ENCODE peak calls at places on chromosomes 3 and 15, in nine cellular contexts. N is natural killer cell, D is B cell, R is GM20000, P is HL-60, W is astrocyte of the spinal cord, F is progenitor cell of endocrine pancreas, B is fibroblast of pulmonary artery, J is cardiac fibroblast. U is an unnamed sample.

GRCh38 chr3:197807969-197808587 is 17.0 kb downstream of the LRCH3 start:
- DNase-seq in N (no peak), D (no peak), R (no peak), P (no peak), W (peak), F (no peak), B (peak), J (peak), U (no peak)

GRCh38 chr3:49723631-49724551 is at the start of gene GMPPB:
- DNase-seq in N (peak), D (peak), R (peak), P (peak), W (peak), F (peak), B (peak), J (peak), U (peak)

GRCh38 chr15:43316007-43316968 is 14.1 kb downstream of the LCMT2 start:
- DNase-seq in N (no peak), D (no peak), R (no peak), P (no peak), W (no peak), F (no peak), B (peak), J (peak), U (no peak)

GRCh38 chr3:180040966-180041365 is 4.2 kb upstream of the PEX5L start:
- DNase-seq in N (no peak), D (no peak), R (no peak), P (no peak), W (no peak), F (no peak), B (no peak), J (no peak), U (no peak)

GRCh38 chr3:11288786-11289637 is 16.8 kb downstream of the ATG7 start:
- DNase-seq in N (no peak), D (peak), R (peak), P (peak), W (peak), F (no peak), B (peak), J (peak), U (peak)

GRCh38 chr15:39094116-39094515 is 486.8 kb upstream of the THBS1 start:
- DNase-seq in N (no peak), D (no peak), R (no peak), P (no peak), W (no peak), F (no peak), B (no peak), J (no peak), U (no peak)

GRCh38 chr3:30693470-30694120 is 87.2 kb downstream of the TGFBR2 start:
- DNase-seq in N (no peak), D (peak), R (peak), P (peak), W (peak), F (peak), B (peak), J (peak), U (peak)

GRCh38 chr3:183911763-183912506 is 27.3 kb upstream of the PARL start:
- DNase-seq in N (no peak), D (no peak), R (no peak), P (peak), W (no peak), F (no peak), B (peak), J (no peak), U (no peak)

GRCh38 chr15:31273258-31273941 is 53.2 kb upstream of the KLF13 start:
- DNase-seq in N (peak), D (peak), R (no peak), P (no peak), W (no peak), F (no peak), B (no peak), J (no peak), U (no peak)

GRCh38 chr3:51675201-51675611 is 4.2 kb downstream of the TEX264 start:
- DNase-seq in N (no peak), D (no peak), R (no peak), P (no peak), W (peak), F (no peak), B (peak), J (peak), U (no peak)

GRCh38 chr15:59020321-59020720 is 32.9 kb downstream of the RNF111 start:
- DNase-seq in N (no peak), D (no peak), R (no peak), P (no peak), W (peak), F (no peak), B (no peak), J (no peak), U (no peak)

GRCh38 chr3:193857996-193858395 is 265.0 kb downstream of the OPA1 start:
- DNase-seq in N (no peak), D (no peak), R (no peak), P (peak), W (peak), F (no peak), B (peak), J (peak), U (peak)

GRCh38 chr3:8278448-8278847 is 223.2 kb upstream of the LMCD1 start:
- DNase-seq in N (no peak), D (no peak), R (no peak), P (peak), W (no peak), F (no peak), B (no peak), J (no peak), U (no peak)

GRCh38 chr3:42749753-42750231 is 23.3 kb downstream of the CCDC13 start:
- DNase-seq in N (no peak), D (no peak), R (peak), P (peak), W (no peak), F (no peak), B (no peak), J (peak), U (no peak)
- TF ChIP-seq CTCF in N (no peak), D (peak), R (peak), P (peak), W (peak), F (peak), B (peak), J (peak), U (peak)

GRCh38 chr15:88790486-88790885 is 12.8 kb upstream of the ACAN start:
- DNase-seq in N (no peak), D (no peak), R (no peak), P (no peak), W (no peak), F (no peak), B (no peak), J (no peak), U (no peak)

GRCh38 chr15:88797648-88798339 is 5.4 kb upstream of the ACAN start:
- DNase-seq in N (no peak), D (no peak), R (no peak), P (no peak), W (no peak), F (no peak), B (no peak), J (no peak), U (no peak)

GRCh38 chr15:88792342-88793282 is 10.6 kb upstream of the ACAN start:
- DNase-seq in N (no peak), D (no peak), R (no peak), P (no peak), W (no peak), F (no peak), B (no peak), J (no peak), U (no peak)

GRCh38 chr15:88791637-88792036 is 11.6 kb upstream of the ACAN start:
- DNase-seq in N (no peak), D (no peak), R (no peak), P (no peak), W (no peak), F (no peak), B (no peak), J (no peak), U (no peak)

GRCh38 chr15:88794001-88794400 is 9.2 kb upstream of the ACAN start:
- DNase-seq in N (no peak), D (no peak), R (no peak), P (no peak), W (no peak), F (no peak), B (no peak), J (no peak), U (no peak)
- TF ChIP-seq CTCF in N (no peak), D (no peak), R (no peak), P (no peak), W (no peak), F (no peak), B (no peak), J (no peak), U (no peak)

DNA sequence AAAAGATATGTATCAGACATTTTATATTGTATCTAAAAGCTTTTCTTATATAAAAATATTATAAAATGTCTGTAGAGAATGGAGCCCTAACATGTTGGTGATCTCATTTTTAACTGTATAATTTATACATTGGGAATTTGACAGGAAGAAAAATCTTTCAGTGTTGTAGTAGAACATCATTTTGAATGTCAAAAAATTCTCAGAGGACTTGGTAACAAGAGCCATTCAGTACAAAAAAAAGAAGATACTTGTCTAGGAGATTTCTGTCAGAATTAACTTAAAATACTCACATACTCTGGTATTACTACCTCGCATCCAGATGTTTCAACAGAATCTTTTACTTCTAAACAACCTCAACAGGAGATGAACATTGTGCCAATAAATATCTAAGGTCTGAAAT is 1277.9 kb downstream of the ROBO2 start:
- DNase-seq in N (no peak), D (no peak), R (no peak), P (no peak), W (no peak), F (no peak), B (no peak), J (no peak), U (no peak)
- TF ChIP-seq CTCF in N (no peak), D (no peak), R (no peak), P (no peak), W (no peak), F (no peak), B (no peak), J (no peak), U (no peak)

DNA sequence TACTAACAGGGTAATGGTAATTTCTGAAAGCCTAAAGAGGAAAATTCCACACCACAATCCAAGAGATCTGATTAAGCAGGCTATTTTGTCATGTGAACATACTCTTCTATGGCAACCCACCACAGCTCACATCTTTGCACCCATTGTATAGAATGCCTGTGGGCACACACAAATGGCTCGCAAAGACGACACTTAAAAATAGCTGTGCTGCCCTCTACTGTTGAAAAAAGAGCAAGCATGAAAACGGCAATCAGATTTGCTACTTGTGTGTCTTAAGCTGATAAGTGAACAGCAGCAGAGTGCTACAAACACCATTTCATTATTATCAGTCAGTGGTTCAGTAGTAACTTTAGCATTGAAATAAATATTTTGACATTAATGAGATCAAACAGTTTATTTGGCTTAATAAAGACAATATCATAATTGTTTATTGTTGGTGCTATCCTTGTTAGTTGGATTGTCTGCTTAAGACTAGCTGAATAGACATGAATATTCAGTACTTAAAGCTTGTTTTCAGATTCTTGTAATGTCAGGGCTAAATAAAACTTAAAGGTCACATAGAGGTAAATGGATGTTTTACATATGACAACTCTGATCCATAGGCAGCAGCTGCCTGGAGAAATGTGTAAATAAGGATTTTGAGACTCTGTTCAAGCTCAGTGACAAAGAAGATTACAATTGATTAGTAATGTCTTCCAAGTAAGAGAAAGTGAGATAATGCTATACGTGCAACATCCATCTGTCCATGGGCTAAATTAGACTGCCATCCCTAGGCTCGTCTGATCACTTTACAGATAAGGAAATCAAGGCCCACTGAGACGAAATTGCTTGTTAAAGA is 199.1 kb downstream of the LRRN1 start:
- DNase-seq in N (no peak), D (no peak), R (peak), P (peak), W (peak), F (no peak), B (peak), J (peak), U (no peak)
- TF ChIP-seq CTCF in N (peak), D (peak), R (peak), P (peak), W (peak), F (peak), B (peak), J (no peak), U (no peak)

GRCh38 chr15:45885801-45886200 is 251.0 kb downstream of the SQOR start:
- DNase-seq in N (no peak), D (no peak), R (no peak), P (no peak), W (no peak), F (no peak), B (no peak), J (no peak), U (no peak)
- TF ChIP-seq CTCF in N (no peak), D (no peak), R (no peak), P (no peak), W (no peak), F (no peak), B (no peak), J (no peak), U (no peak)

U was measured in AG09319.